ENCODE peak calls at places on chromosome 3, in seven cellular contexts. I is right cardiac atrium, M is T-helper 2 cell, D is left colon, K is GM23338, R is HuH-7, L is vagina. B is an unnamed sample.

GRCh38 chr3:43496740-43497375 is 125.0 kb downstream of the ANO10 start:
- DNase-seq in I (no peak), M (no peak), D (no peak), K (no peak), R (no peak), L (no peak), B (no peak)

GRCh38 chr3:129238945-129239705 is 10.3 kb upstream of the COPG1 start:
- DNase-seq in I (no peak), M (no peak), D (no peak), K (no peak), R (no peak), L (no peak), B (no peak)

GRCh38 chr3:169554606-169555005 is 108.9 kb downstream of the MECOM start:
- DNase-seq in I (no peak), M (no peak), D (no peak), K (no peak), R (no peak), L (no peak), B (no peak)

GRCh38 chr3:121974601-121975111 is 47.4 kb downstream of the ILDR1 start:
- DNase-seq in I (no peak), M (no peak), D (no peak), K (no peak), R (no peak), L (no peak), B (no peak)

GRCh38 chr3:72756900-72757299 is 91.3 kb downstream of the SHQ1 start:
- DNase-seq in I (no peak), M (no peak), D (no peak), K (no peak), R (no peak), L (no peak), B (no peak)

GRCh38 chr3:39718674-39719595 is 90.5 kb upstream of the MYRIP start:
- DNase-seq in I (no peak), M (no peak), D (no peak), K (no peak), R (no peak), L (no peak), B (no peak)

GRCh38 chr3:5411786-5412185 is 224.3 kb downstream of the EDEM1 start:
- DNase-seq in I (no peak), M (no peak), D (no peak), K (no peak), R (no peak), L (no peak), B (no peak)

GRCh38 chr3:40237892-40238571 is 71.5 kb upstream of the EIF1B start:
- DNase-seq in I (no peak), M (no peak), D (no peak), K (peak), R (peak), L (no peak), B (no peak)

GRCh38 chr3:152860736-152861135 is 25.8 kb downstream of the P2RY1 start:
- DNase-seq in I (no peak), M (no peak), D (no peak), K (no peak), R (no peak), L (no peak), B (no peak)

GRCh38 chr3:189324538-189325138 is 152.9 kb downstream of the TPRG1 start:
- DNase-seq in I (peak), M (peak), D (peak), K (no peak), R (peak), L (no peak), B (no peak)

GRCh38 chr3:24521306-24522154 is 26.9 kb upstream of the THRB start:
- DNase-seq in I (peak), M (no peak), D (peak), K (peak), R (peak), L (no peak), B (peak)

GRCh38 chr3:178671261-178672191 is 135.3 kb downstream of the KCNMB2 start:
- DNase-seq in I (no peak), M (no peak), D (no peak), K (no peak), R (no peak), L (no peak), B (no peak)

GRCh38 chr3:13631256-13631655 is 82.3 kb downstream of the FBLN2 start:
- DNase-seq in I (no peak), M (no peak), D (no peak), K (no peak), R (no peak), L (no peak), B (no peak)

GRCh38 chr3:112926000-112926399 is 48.9 kb downstream of the CD200R1 start:
- DNase-seq in I (no peak), M (no peak), D (no peak), K (no peak), R (no peak), L (no peak), B (no peak)